ENCODE peak calls at places on chromosome 9, in five cellular contexts. One of them, this sample, is unnamed.

GRCh38 chr9:136438909-136439549 is 616 bp downstream of the INPP5E start:
- DNase-seq in nucleus accumbens: no peak
- DNase-seq in stromal cell of bone marrow: no peak
- DNase-seq in activated naive CD8-positive, alpha-beta T cell treated with anti-CD3 and anti-CD28 coated beads, Interleukin-2, amount 50 U/mL, for 24 hours: peak; percentile 63
- DNase-seq in NCI-H446: no peak
- DNase-seq in this sample: peak; percentile 47

GRCh38 chr9:129656795-129657390 is 8.6 kb upstream of the PRRX2 start:
- DNase-seq in stromal cell of bone marrow: peak; percentile 38
- DNase-seq in activated naive CD8-positive, alpha-beta T cell treated with anti-CD3 and anti-CD28 coated beads, Interleukin-2, amount 50 U/mL, for 24 hours: no peak
- DNase-seq in nucleus accumbens: no peak
- DNase-seq in NCI-H446: no peak
- DNase-seq in this sample: no peak

GRCh38 chr9:68851657-68852056 is 146.6 kb downstream of the PIP5K1B start:
- DNase-seq in activated naive CD8-positive, alpha-beta T cell treated with anti-CD3 and anti-CD28 coated beads, Interleukin-2, amount 50 U/mL, for 24 hours: no peak
- DNase-seq in NCI-H446: no peak
- DNase-seq in stromal cell of bone marrow: no peak
- DNase-seq in nucleus accumbens: no peak
- DNase-seq in this sample: no peak

GRCh38 chr9:530681-531080 is 310.8 kb upstream of the DMRT1 start:
- DNase-seq in nucleus accumbens: no peak
- DNase-seq in NCI-H446: no peak
- DNase-seq in activated naive CD8-positive, alpha-beta T cell treated with anti-CD3 and anti-CD28 coated beads, Interleukin-2, amount 50 U/mL, for 24 hours: no peak
- DNase-seq in stromal cell of bone marrow: no peak
- DNase-seq in this sample: no peak

GRCh38 chr9:123338710-123339665 is 17.0 kb upstream of the CRB2 start:
- DNase-seq in NCI-H446: no peak
- DNase-seq in activated naive CD8-positive, alpha-beta T cell treated with anti-CD3 and anti-CD28 coated beads, Interleukin-2, amount 50 U/mL, for 24 hours: peak; percentile 81
- DNase-seq in stromal cell of bone marrow: no peak
- DNase-seq in nucleus accumbens: no peak
- DNase-seq in this sample: peak; percentile 17

GRCh38 chr9:25964239-25964638 is 286.0 kb upstream of the TUSC1 start:
- DNase-seq in stromal cell of bone marrow: peak; percentile 55
- DNase-seq in activated naive CD8-positive, alpha-beta T cell treated with anti-CD3 and anti-CD28 coated beads, Interleukin-2, amount 50 U/mL, for 24 hours: no peak
- DNase-seq in NCI-H446: peak; percentile 44
- DNase-seq in nucleus accumbens: no peak
- DNase-seq in this sample: no peak

GRCh38 chr9:134661791-134662142 is 20.2 kb downstream of the COL5A1 start:
- DNase-seq in NCI-H446: no peak
- DNase-seq in activated naive CD8-positive, alpha-beta T cell treated with anti-CD3 and anti-CD28 coated beads, Interleukin-2, amount 50 U/mL, for 24 hours: no peak
- DNase-seq in nucleus accumbens: no peak
- DNase-seq in stromal cell of bone marrow: peak; percentile 65
- DNase-seq in this sample: no peak

GRCh38 chr9:126510564-126510963 is 103.2 kb upstream of the LMX1B start:
- DNase-seq in stromal cell of bone marrow: no peak
- DNase-seq in NCI-H446: no peak
- DNase-seq in activated naive CD8-positive, alpha-beta T cell treated with anti-CD3 and anti-CD28 coated beads, Interleukin-2, amount 50 U/mL, for 24 hours: no peak
- DNase-seq in nucleus accumbens: no peak
- DNase-seq in this sample: no peak

GRCh38 chr9:115992834-115993233 is 160.8 kb upstream of the PAPPA start:
- DNase-seq in stromal cell of bone marrow: no peak
- DNase-seq in NCI-H446: no peak
- DNase-seq in nucleus accumbens: no peak
- DNase-seq in activated naive CD8-positive, alpha-beta T cell treated with anti-CD3 and anti-CD28 coated beads, Interleukin-2, amount 50 U/mL, for 24 hours: no peak
- DNase-seq in this sample: no peak

GRCh38 chr9:129665008-129665771 is at the start of gene PRRX2:
- DNase-seq in NCI-H446: no peak
- DNase-seq in stromal cell of bone marrow: peak; percentile 56
- DNase-seq in activated naive CD8-positive, alpha-beta T cell treated with anti-CD3 and anti-CD28 coated beads, Interleukin-2, amount 50 U/mL, for 24 hours: peak; percentile 58
- DNase-seq in nucleus accumbens: no peak
- DNase-seq in this sample: no peak

GRCh38 chr9:116471093-116471906 is 215.8 kb upstream of the TRIM32 start:
- DNase-seq in activated naive CD8-positive, alpha-beta T cell treated with anti-CD3 and anti-CD28 coated beads, Interleukin-2, amount 50 U/mL, for 24 hours: no peak
- DNase-seq in stromal cell of bone marrow: no peak
- DNase-seq in NCI-H446: no peak
- DNase-seq in nucleus accumbens: no peak
- DNase-seq in this sample: no peak

GRCh38 chr9:116101516-116101915 is 52.1 kb upstream of the PAPPA start:
- DNase-seq in NCI-H446: no peak
- DNase-seq in nucleus accumbens: no peak
- DNase-seq in stromal cell of bone marrow: peak; percentile 65
- DNase-seq in activated naive CD8-positive, alpha-beta T cell treated with anti-CD3 and anti-CD28 coated beads, Interleukin-2, amount 50 U/mL, for 24 hours: no peak
- DNase-seq in this sample: no peak

GRCh38 chr9:86494644-86495081 is 140.5 kb upstream of the TUT7 start:
- DNase-seq in nucleus accumbens: no peak
- DNase-seq in NCI-H446: no peak
- DNase-seq in activated naive CD8-positive, alpha-beta T cell treated with anti-CD3 and anti-CD28 coated beads, Interleukin-2, amount 50 U/mL, for 24 hours: no peak
- DNase-seq in stromal cell of bone marrow: no peak
- DNase-seq in this sample: no peak

GRCh38 chr9:731474-731873 is 110.0 kb upstream of the DMRT1 start:
- DNase-seq in activated naive CD8-positive, alpha-beta T cell treated with anti-CD3 and anti-CD28 coated beads, Interleukin-2, amount 50 U/mL, for 24 hours: no peak
- DNase-seq in nucleus accumbens: no peak
- DNase-seq in stromal cell of bone marrow: no peak
- DNase-seq in NCI-H446: no peak
- DNase-seq in this sample: no peak

GRCh38 chr9:536597-537511 is 304.6 kb upstream of the DMRT1 start:
- DNase-seq in NCI-H446: no peak
- DNase-seq in activated naive CD8-positive, alpha-beta T cell treated with anti-CD3 and anti-CD28 coated beads, Interleukin-2, amount 50 U/mL, for 24 hours: no peak
- DNase-seq in stromal cell of bone marrow: no peak
- DNase-seq in nucleus accumbens: no peak
- DNase-seq in this sample: no peak

GRCh38 chr9:36924071-36924470 is 110.0 kb downstream of the PAX5 start:
- DNase-seq in NCI-H446: no peak
- DNase-seq in activated naive CD8-positive, alpha-beta T cell treated with anti-CD3 and anti-CD28 coated beads, Interleukin-2, amount 50 U/mL, for 24 hours: peak; percentile 8
- DNase-seq in stromal cell of bone marrow: peak; percentile 53
- DNase-seq in nucleus accumbens: no peak
- DNase-seq in this sample: no peak

GRCh38 chr9:18717751-18718150 is 243.8 kb downstream of the ADAMTSL1 start:
- DNase-seq in stromal cell of bone marrow: no peak
- DNase-seq in NCI-H446: no peak
- DNase-seq in activated naive CD8-positive, alpha-beta T cell treated with anti-CD3 and anti-CD28 coated beads, Interleukin-2, amount 50 U/mL, for 24 hours: no peak
- DNase-seq in nucleus accumbens: no peak
- DNase-seq in this sample: no peak

GRCh38 chr9:85510830-85511504 is 230.8 kb downstream of the AGTPBP1 start:
- DNase-seq in activated naive CD8-positive, alpha-beta T cell treated with anti-CD3 and anti-CD28 coated beads, Interleukin-2, amount 50 U/mL, for 24 hours: no peak
- DNase-seq in nucleus accumbens: no peak
- DNase-seq in NCI-H446: no peak
- DNase-seq in stromal cell of bone marrow: no peak
- DNase-seq in this sample: no peak

GRCh38 chr9:112874006-112874405 is 16.7 kb downstream of the SLC46A2 start:
- DNase-seq in stromal cell of bone marrow: no peak
- DNase-seq in nucleus accumbens: no peak
- DNase-seq in activated naive CD8-positive, alpha-beta T cell treated with anti-CD3 and anti-CD28 coated beads, Interleukin-2, amount 50 U/mL, for 24 hours: no peak
- DNase-seq in NCI-H446: no peak
- DNase-seq in this sample: no peak

GRCh38 chr9:95992536-95992935 is 117.0 kb downstream of the ERCC6L2 start:
- DNase-seq in NCI-H446: no peak
- DNase-seq in activated naive CD8-positive, alpha-beta T cell treated with anti-CD3 and anti-CD28 coated beads, Interleukin-2, amount 50 U/mL, for 24 hours: no peak
- DNase-seq in stromal cell of bone marrow: no peak
- DNase-seq in nucleus accumbens: no peak
- DNase-seq in this sample: no peak

GRCh38 chr9:14706530-14707140 is 13.4 kb upstream of the ZDHHC21 start:
- DNase-seq in stromal cell of bone marrow: no peak
- DNase-seq in activated naive CD8-positive, alpha-beta T cell treated with anti-CD3 and anti-CD28 coated beads, Interleukin-2, amount 50 U/mL, for 24 hours: no peak
- DNase-seq in nucleus accumbens: no peak
- DNase-seq in NCI-H446: no peak
- DNase-seq in this sample: no peak

GRCh38 chr9:34558341-34558740 is 31.2 kb downstream of the CNTFR start:
- DNase-seq in nucleus accumbens: no peak
- DNase-seq in stromal cell of bone marrow: no peak
- DNase-seq in NCI-H446: no peak
- DNase-seq in activated naive CD8-positive, alpha-beta T cell treated with anti-CD3 and anti-CD28 coated beads, Interleukin-2, amount 50 U/mL, for 24 hours: no peak
- DNase-seq in this sample: no peak

GRCh38 chr9:137515338-137515724 is 34.9 kb downstream of the PNPLA7 start:
- DNase-seq in activated naive CD8-positive, alpha-beta T cell treated with anti-CD3 and anti-CD28 coated beads, Interleukin-2, amount 50 U/mL, for 24 hours: no peak
- DNase-seq in NCI-H446: no peak
- DNase-seq in stromal cell of bone marrow: no peak
- DNase-seq in nucleus accumbens: no peak
- DNase-seq in this sample: no peak

GRCh38 chr9:80383347-80383746 is 811.6 kb downstream of the TLE4 start:
- DNase-seq in stromal cell of bone marrow: no peak
- DNase-seq in nucleus accumbens: no peak
- DNase-seq in NCI-H446: no peak
- DNase-seq in activated naive CD8-positive, alpha-beta T cell treated with anti-CD3 and anti-CD28 coated beads, Interleukin-2, amount 50 U/mL, for 24 hours: no peak
- DNase-seq in this sample: no peak

GRCh38 chr9:3997492-3997891 is 302.4 kb downstream of the GLIS3 start:
- DNase-seq in stromal cell of bone marrow: no peak
- DNase-seq in activated naive CD8-positive, alpha-beta T cell treated with anti-CD3 and anti-CD28 coated beads, Interleukin-2, amount 50 U/mL, for 24 hours: no peak
- DNase-seq in nucleus accumbens: no peak
- DNase-seq in NCI-H446: no peak
- DNase-seq in this sample: no peak

GRCh38 chr9:126397056-126397455 is 70.4 kb downstream of the MVB12B start:
- DNase-seq in NCI-H446: no peak
- DNase-seq in nucleus accumbens: no peak
- DNase-seq in activated naive CD8-positive, alpha-beta T cell treated with anti-CD3 and anti-CD28 coated beads, Interleukin-2, amount 50 U/mL, for 24 hours: peak; percentile 67
- DNase-seq in stromal cell of bone marrow: no peak
- DNase-seq in this sample: peak; percentile 68

GRCh38 chr9:27054125-27054524 is 48.7 kb upstream of the LRRC19 start:
- DNase-seq in stromal cell of bone marrow: no peak
- DNase-seq in NCI-H446: no peak
- DNase-seq in activated naive CD8-positive, alpha-beta T cell treated with anti-CD3 and anti-CD28 coated beads, Interleukin-2, amount 50 U/mL, for 24 hours: no peak
- DNase-seq in nucleus accumbens: no peak
- DNase-seq in this sample: no peak

GRCh38 chr9:90071257-90071656 is 466.4 kb downstream of the GADD45G start:
- DNase-seq in stromal cell of bone marrow: no peak
- DNase-seq in nucleus accumbens: no peak
- DNase-seq in activated naive CD8-positive, alpha-beta T cell treated with anti-CD3 and anti-CD28 coated beads, Interleukin-2, amount 50 U/mL, for 24 hours: no peak
- DNase-seq in NCI-H446: no peak
- DNase-seq in this sample: no peak

GRCh38 chr9:133203506-133204075 is 5.5 kb downstream of the OBP2B start:
- DNase-seq in activated naive CD8-positive, alpha-beta T cell treated with anti-CD3 and anti-CD28 coated beads, Interleukin-2, amount 50 U/mL, for 24 hours: no peak
- DNase-seq in stromal cell of bone marrow: no peak
- DNase-seq in nucleus accumbens: no peak
- DNase-seq in NCI-H446: no peak
- DNase-seq in this sample: no peak

GRCh38 chr9:27176971-27177370 is 67.9 kb downstream of the TEK start:
- DNase-seq in nucleus accumbens: no peak
- DNase-seq in NCI-H446: no peak
- DNase-seq in activated naive CD8-positive, alpha-beta T cell treated with anti-CD3 and anti-CD28 coated beads, Interleukin-2, amount 50 U/mL, for 24 hours: no peak
- DNase-seq in stromal cell of bone marrow: no peak
- DNase-seq in this sample: no peak

GRCh38 chr9:96031366-96031824 is 155.9 kb downstream of the ERCC6L2 start:
- DNase-seq in stromal cell of bone marrow: peak; percentile 53
- DNase-seq in activated naive CD8-positive, alpha-beta T cell treated with anti-CD3 and anti-CD28 coated beads, Interleukin-2, amount 50 U/mL, for 24 hours: no peak
- DNase-seq in NCI-H446: peak; percentile 59
- DNase-seq in nucleus accumbens: no peak
- DNase-seq in this sample: no peak

GRCh38 chr9:27487927-27488326 is 36.2 kb upstream of the IFNK start:
- DNase-seq in activated naive CD8-positive, alpha-beta T cell treated with anti-CD3 and anti-CD28 coated beads, Interleukin-2, amount 50 U/mL, for 24 hours: no peak
- DNase-seq in NCI-H446: no peak
- DNase-seq in stromal cell of bone marrow: no peak
- DNase-seq in nucleus accumbens: no peak
- DNase-seq in this sample: no peak

GRCh38 chr9:4604678-4605095 is 57.4 kb upstream of the PLPP6 start:
- DNase-seq in nucleus accumbens: peak; percentile 8
- DNase-seq in activated naive CD8-positive, alpha-beta T cell treated with anti-CD3 and anti-CD28 coated beads, Interleukin-2, amount 50 U/mL, for 24 hours: peak; percentile 69
- DNase-seq in stromal cell of bone marrow: peak; percentile 58
- DNase-seq in NCI-H446: peak; percentile 84
- DNase-seq in this sample: peak; percentile 58

GRCh38 chr9:135087489-135087791 is at the start of gene OLFM1:
- DNase-seq in activated naive CD8-positive, alpha-beta T cell treated with anti-CD3 and anti-CD28 coated beads, Interleukin-2, amount 50 U/mL, for 24 hours: peak; percentile 46
- DNase-seq in stromal cell of bone marrow: peak; percentile 30
- DNase-seq in NCI-H446: peak; percentile 11
- DNase-seq in nucleus accumbens: peak; percentile 69
- DNase-seq in this sample: no peak

GRCh38 chr9:99026956-99027298 is 78.0 kb upstream of the TGFBR1 start:
- DNase-seq in activated naive CD8-positive, alpha-beta T cell treated with anti-CD3 and anti-CD28 coated beads, Interleukin-2, amount 50 U/mL, for 24 hours: no peak
- DNase-seq in nucleus accumbens: no peak
- DNase-seq in NCI-H446: no peak
- DNase-seq in stromal cell of bone marrow: no peak
- DNase-seq in this sample: no peak

GRCh38 chr9:38254756-38255155 is 137.7 kb upstream of the ALDH1B1 start:
- DNase-seq in NCI-H446: no peak
- DNase-seq in activated naive CD8-positive, alpha-beta T cell treated with anti-CD3 and anti-CD28 coated beads, Interleukin-2, amount 50 U/mL, for 24 hours: no peak
- DNase-seq in nucleus accumbens: no peak
- DNase-seq in stromal cell of bone marrow: no peak
- DNase-seq in this sample: no peak

GRCh38 chr9:136658849-136659535 is 3.7 kb upstream of the EGFL7 start:
- DNase-seq in activated naive CD8-positive, alpha-beta T cell treated with anti-CD3 and anti-CD28 coated beads, Interleukin-2, amount 50 U/mL, for 24 hours: no peak
- DNase-seq in nucleus accumbens: no peak
- DNase-seq in stromal cell of bone marrow: no peak
- DNase-seq in NCI-H446: no peak
- DNase-seq in this sample: no peak

GRCh38 chr9:69502671-69503301 is 169.4 kb downstream of the APBA1 start:
- DNase-seq in stromal cell of bone marrow: peak; percentile 4
- DNase-seq in nucleus accumbens: no peak
- DNase-seq in NCI-H446: no peak
- DNase-seq in activated naive CD8-positive, alpha-beta T cell treated with anti-CD3 and anti-CD28 coated beads, Interleukin-2, amount 50 U/mL, for 24 hours: no peak
- DNase-seq in this sample: no peak

GRCh38 chr9:133759146-133759900 is 21.2 kb upstream of the SARDH start:
- DNase-seq in NCI-H446: no peak
- DNase-seq in stromal cell of bone marrow: no peak
- DNase-seq in activated naive CD8-positive, alpha-beta T cell treated with anti-CD3 and anti-CD28 coated beads, Interleukin-2, amount 50 U/mL, for 24 hours: no peak
- DNase-seq in nucleus accumbens: no peak
- DNase-seq in this sample: no peak

GRCh38 chr9:120109242-120109641 is 470.7 kb downstream of the CDK5RAP2 start:
- DNase-seq in stromal cell of bone marrow: no peak
- DNase-seq in activated naive CD8-positive, alpha-beta T cell treated with anti-CD3 and anti-CD28 coated beads, Interleukin-2, amount 50 U/mL, for 24 hours: no peak
- DNase-seq in nucleus accumbens: no peak
- DNase-seq in NCI-H446: no peak
- DNase-seq in this sample: no peak

This sample was measured in central memory CD4-positive, alpha-beta T cell.